ENCODE peak calls at places on chromosome 3, in eight cellular contexts. J, U, I, A, B, L, G and C are unnamed samples.

GRCh38 chr3:27312044-27312668 is 57.0 kb downstream of the NEK10 start:
- DNase-seq in J (no peak), U (peak), I (peak), A (no peak), B (no peak), L (no peak), G (peak), C (no peak)

GRCh38 chr3:64011685-64012084 is 11.6 kb downstream of the PSMD6 start:
- DNase-seq in J (no peak), U (no peak), I (no peak), A (no peak), B (no peak), L (no peak), G (no peak), C (peak)

GRCh38 chr3:56862352-56863062 is 60.8 kb upstream of the ARHGEF3 start:
- DNase-seq in J (no peak), U (peak), I (no peak), A (no peak), B (no peak), L (no peak), G (no peak), C (no peak)

GRCh38 chr3:188169826-188170455 is 16.0 kb downstream of the LPP start:
- DNase-seq in J (peak), U (no peak), I (no peak), A (no peak), B (no peak), L (no peak), G (peak), C (no peak)

GRCh38 chr3:186406669-186407635 is 44.9 kb upstream of the DGKG start:
- DNase-seq in J (peak), U (no peak), I (no peak), A (no peak), B (peak), L (no peak), G (no peak), C (peak)

GRCh38 chr3:51198476-51198875 is 186.6 kb upstream of the MANF start:
- DNase-seq in J (no peak), U (no peak), I (no peak), A (no peak), B (no peak), L (no peak), G (no peak), C (no peak)

GRCh38 chr3:170437696-170438407 is 19.2 kb downstream of the CLDN11 start:
- DNase-seq in J (no peak), U (peak), I (no peak), A (no peak), B (no peak), L (no peak), G (no peak), C (no peak)

GRCh38 chr3:14452676-14453367 is 50.4 kb downstream of the SLC6A6 start:
- DNase-seq in J (peak), U (no peak), I (no peak), A (peak), B (peak), L (peak), G (peak), C (peak)

GRCh38 chr3:158094917-158095301 is 11.3 kb downstream of the SHOX2 start:
- DNase-seq in J (no peak), U (no peak), I (no peak), A (no peak), B (no peak), L (no peak), G (peak), C (no peak)

GRCh38 chr3:36891651-36892268 is 53.1 kb downstream of the TRANK1 start:
- DNase-seq in J (no peak), U (no peak), I (peak), A (no peak), B (no peak), L (peak), G (no peak), C (no peak)

GRCh38 chr3:106425021-106425420 is 556.2 kb upstream of the CBLB start:
- DNase-seq in J (no peak), U (no peak), I (no peak), A (no peak), B (no peak), L (no peak), G (no peak), C (no peak)

GRCh38 chr3:184377882-184378445 is at the start of gene THPO:
- DNase-seq in J (peak), U (peak), I (no peak), A (no peak), B (peak), L (no peak), G (no peak), C (no peak)

GRCh38 chr3:167808910-167809309 is 73.4 kb downstream of the SERPINI1 start:
- DNase-seq in J (no peak), U (no peak), I (no peak), A (no peak), B (no peak), L (no peak), G (no peak), C (no peak)

GRCh38 chr3:47688488-47688887 is 93.2 kb downstream of the SMARCC1 start:
- DNase-seq in J (no peak), U (no peak), I (no peak), A (no peak), B (no peak), L (no peak), G (no peak), C (no peak)

GRCh38 chr3:24048843-24049242 is 103.8 kb downstream of the NR1D2 start:
- DNase-seq in J (no peak), U (no peak), I (no peak), A (no peak), B (no peak), L (no peak), G (no peak), C (no peak)

GRCh38 chr3:143119974-143120715 is 574 bp downstream of the CHST2 start:
- DNase-seq in J (no peak), U (no peak), I (no peak), A (no peak), B (peak), L (peak), G (no peak), C (no peak)

GRCh38 chr3:38454179-38454883 is 641 bp downstream of the ACVR2B start:
- DNase-seq in J (no peak), U (no peak), I (no peak), A (peak), B (no peak), L (no peak), G (no peak), C (peak)

GRCh38 chr3:194425399-194425798 is 26.3 kb upstream of the GP5 start:
- DNase-seq in J (no peak), U (no peak), I (no peak), A (no peak), B (no peak), L (no peak), G (no peak), C (no peak)

GRCh38 chr3:15276028-15276717 is 56.2 kb downstream of the SH3BP5 start:
- DNase-seq in J (peak), U (no peak), I (no peak), A (no peak), B (peak), L (no peak), G (no peak), C (no peak)

GRCh38 chr3:13657660-13658435 is 108.9 kb downstream of the FBLN2 start:
- DNase-seq in J (no peak), U (no peak), I (no peak), A (peak), B (peak), L (no peak), G (no peak), C (no peak)

GRCh38 chr3:12944413-12944812 is 103.0 kb upstream of the RPL32 start:
- DNase-seq in J (no peak), U (no peak), I (no peak), A (no peak), B (no peak), L (no peak), G (no peak), C (no peak)

GRCh38 chr3:138042043-138042442 is 32.1 kb downstream of the CLDN18 start:
- DNase-seq in J (no peak), U (no peak), I (no peak), A (no peak), B (no peak), L (no peak), G (no peak), C (no peak)

GRCh38 chr3:40855871-40856270 is 331.1 kb downstream of the ZNF621 start:
- DNase-seq in J (no peak), U (no peak), I (no peak), A (no peak), B (no peak), L (no peak), G (no peak), C (no peak)

DNA sequence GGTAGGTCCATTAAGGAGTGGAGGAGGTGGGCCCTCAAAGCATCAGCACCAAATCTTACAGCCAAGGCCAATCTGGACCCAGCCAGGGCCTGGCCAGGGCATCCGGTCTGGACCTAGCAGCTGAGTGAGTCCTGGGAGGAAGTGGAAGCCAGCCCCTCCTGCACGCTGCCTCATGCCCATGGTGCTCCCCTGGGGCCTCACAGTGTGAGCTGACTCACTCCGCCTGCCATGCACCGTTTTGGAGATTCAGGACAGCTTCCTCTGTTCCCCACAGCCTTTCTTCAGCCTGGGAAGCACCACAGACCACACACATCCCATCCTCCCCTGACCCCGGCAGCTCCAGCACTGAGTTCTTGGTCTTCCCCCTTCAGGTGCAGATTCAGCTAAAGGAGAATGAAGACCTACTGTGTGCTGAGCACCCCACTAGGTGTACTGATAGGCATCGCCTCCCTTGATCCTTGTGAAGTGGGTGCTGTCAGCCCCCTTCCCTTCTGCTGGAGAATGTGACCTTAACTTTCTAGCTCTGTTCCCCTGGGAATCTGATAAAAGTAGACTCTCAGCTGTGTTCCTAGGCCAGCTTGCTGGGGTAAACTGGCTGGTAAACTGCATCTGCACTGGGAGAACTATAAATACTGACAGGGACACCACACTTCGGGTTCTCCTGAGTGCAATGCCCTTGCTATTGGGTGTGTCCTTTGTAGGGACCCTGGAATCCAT is 36.8 kb upstream of the SEC13 start:
- DNase-seq in J (no peak), U (no peak), I (peak), A (no peak), B (no peak), L (no peak), G (no peak), C (no peak)
- H3K27ac ChIP-seq in J (no peak), U (no peak), I (no peak), A (no peak), B (no peak), L (no peak), G (no peak), C (no peak)

DNA sequence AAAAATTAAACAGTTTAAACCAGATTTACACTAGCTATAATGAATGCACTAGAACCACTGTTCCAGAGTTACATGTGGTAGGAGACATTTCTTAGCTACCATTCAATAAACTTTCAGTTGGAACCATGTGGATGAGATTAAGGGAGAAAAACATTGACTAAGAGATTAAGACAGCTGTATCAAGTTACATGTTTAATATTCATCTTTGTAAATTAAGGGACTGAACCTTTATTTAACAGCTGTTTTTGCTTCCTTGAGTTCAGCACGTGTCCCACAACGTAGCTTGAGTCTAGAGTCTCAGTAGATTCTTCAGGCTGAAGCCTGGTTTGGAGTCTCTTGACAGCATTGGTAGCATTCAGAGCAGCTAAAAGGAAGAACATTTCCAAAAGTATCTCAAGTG is 27.2 kb upstream of the CFAP44 start:
- DNase-seq in J (no peak), U (no peak), I (no peak), A (no peak), B (no peak), L (no peak), G (no peak), C (no peak)
- TF ChIP-seq EP300 in J (no peak), U (no peak), I (no peak), A (no peak), B (no peak), L (no peak), G (no peak), C (no peak)

DNA sequence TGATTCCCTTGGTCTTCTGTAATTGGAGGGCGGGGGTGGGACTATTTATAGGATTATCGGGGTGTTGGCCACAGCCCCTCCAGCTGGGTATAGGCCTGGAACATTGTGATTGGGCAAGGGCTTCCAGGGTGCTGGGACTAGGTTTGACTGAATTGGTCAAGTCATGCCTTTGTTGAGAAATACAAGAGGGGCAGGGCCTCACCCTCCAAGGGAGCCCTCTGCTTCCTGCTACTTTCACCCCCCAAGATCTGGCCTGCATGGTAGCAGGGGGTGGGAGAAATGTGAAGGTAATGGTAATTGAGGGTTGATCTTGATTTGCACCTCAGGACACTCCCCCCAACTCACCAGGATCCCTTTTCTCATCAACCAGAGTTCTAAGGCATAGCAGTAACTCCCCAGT is 25.2 kb downstream of the TRIM71 start:
- DNase-seq in J (no peak), U (no peak), I (no peak), A (no peak), B (no peak), L (no peak), G (no peak), C (no peak)
- H3K27ac ChIP-seq in J (no peak), U (peak), I (no peak), A (no peak), B (no peak), L (no peak), G (no peak), C (no peak)

DNA sequence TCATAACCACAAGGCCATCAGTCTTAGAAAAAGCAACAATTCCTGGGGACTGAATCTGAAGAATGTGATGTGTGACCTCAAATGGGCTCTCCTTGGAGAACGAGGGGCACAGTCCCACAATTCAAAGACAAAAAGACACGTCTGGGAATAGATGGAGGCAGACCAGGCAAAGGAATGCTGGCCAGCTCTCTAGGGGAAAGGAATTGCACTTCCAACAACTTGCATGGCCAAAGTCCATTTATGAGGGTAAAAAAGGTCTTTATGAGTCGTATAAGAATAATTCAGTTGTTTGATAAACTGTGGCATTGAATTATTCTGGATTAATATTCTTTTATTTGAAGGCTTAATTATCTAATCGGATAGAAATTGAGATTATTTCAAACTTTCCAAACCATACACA is 180.5 kb upstream of the FEZF2 start:
- DNase-seq in J (no peak), U (no peak), I (no peak), A (no peak), B (no peak), L (peak), G (no peak), C (no peak)
- TF ChIP-seq EP300 in J (no peak), U (no peak), I (no peak), A (no peak), B (no peak), L (no peak), G (no peak), C (no peak)

GRCh38 chr3:11637901-11638668 is 5.6 kb downstream of the VGLL4 start:
- DNase-seq in J (no peak), U (no peak), I (no peak), A (no peak), B (no peak), L (peak), G (no peak), C (no peak)

GRCh38 chr3:11641316-11641682 is 2.4 kb downstream of the VGLL4 start:
- DNase-seq in J (no peak), U (no peak), I (no peak), A (no peak), B (no peak), L (no peak), G (no peak), C (no peak)

GRCh38 chr3:11640009-11640673 is 3.6 kb downstream of the VGLL4 start:
- DNase-seq in J (no peak), U (no peak), I (no peak), A (no peak), B (no peak), L (peak), G (no peak), C (no peak)

GRCh38 chr3:11636372-11636760 is 7.3 kb downstream of the VGLL4 start:
- DNase-seq in J (no peak), U (no peak), I (no peak), A (no peak), B (no peak), L (no peak), G (no peak), C (no peak)

DNA sequence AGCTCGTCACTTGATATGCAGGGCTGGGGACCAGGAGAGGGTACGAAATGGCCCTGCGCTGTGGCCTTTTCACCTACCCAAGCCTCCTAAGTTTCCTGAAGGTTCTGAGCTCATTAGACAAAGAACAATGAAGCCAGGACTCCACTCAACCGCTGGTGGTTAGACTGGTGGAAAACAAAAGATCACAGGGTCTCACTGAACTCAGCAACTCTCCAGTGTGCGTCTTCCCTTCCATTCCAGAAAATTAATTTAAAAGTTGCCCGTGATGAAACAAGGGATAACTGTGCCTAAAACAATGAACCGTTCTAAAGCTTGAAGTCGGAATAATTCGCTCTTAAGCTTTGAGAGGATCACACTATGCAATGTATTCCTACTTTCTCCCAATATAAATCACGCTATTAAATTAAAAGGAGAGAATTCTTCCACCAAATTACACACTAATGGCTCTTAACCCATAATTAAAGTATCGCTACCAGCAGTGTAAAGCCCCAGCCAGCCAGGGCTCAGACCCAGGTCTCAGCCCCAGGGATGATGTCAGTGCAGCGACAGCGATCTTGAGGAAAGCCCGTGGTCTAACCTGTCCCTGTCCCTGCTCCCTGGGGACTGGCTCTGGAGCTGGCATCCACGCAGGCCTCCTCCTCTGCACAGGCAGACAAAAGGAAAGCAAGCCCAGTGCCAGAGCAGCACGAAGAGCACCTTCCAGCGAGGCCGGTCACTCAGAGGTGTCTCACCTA is 4.9 kb downstream of the VGLL4 start:
- DNase-seq in J (no peak), U (no peak), I (no peak), A (no peak), B (no peak), L (no peak), G (no peak), C (no peak)
- H3K27ac ChIP-seq in J (peak), U (peak), I (no peak), A (peak), B (peak), L (peak), G (peak), C (peak)

GRCh38 chr3:108006901-108007331 is 83.9 kb downstream of the CD47 start:
- DNase-seq in J (no peak), U (no peak), I (no peak), A (no peak), B (no peak), L (no peak), G (no peak), C (no peak)
- TF ChIP-seq EP300 in J (no peak), U (no peak), I (no peak), A (no peak), B (no peak), L (no peak), G (no peak), C (no peak)

GRCh38 chr3:43160664-43161063 is 54.8 kb upstream of the POMGNT2 start:
- DNase-seq in J (no peak), U (no peak), I (no peak), A (no peak), B (no peak), L (no peak), G (no peak), C (no peak)

GRCh38 chr3:43162573-43163084 is 56.8 kb upstream of the POMGNT2 start:
- DNase-seq in J (no peak), U (no peak), I (no peak), A (no peak), B (no peak), L (peak), G (peak), C (no peak)

GRCh38 chr3:43163895-43164493 is 58.1 kb upstream of the POMGNT2 start:
- DNase-seq in J (no peak), U (no peak), I (no peak), A (no peak), B (no peak), L (peak), G (no peak), C (no peak)

GRCh38 chr3:43159496-43160255 is 53.8 kb upstream of the POMGNT2 start:
- DNase-seq in J (no peak), U (no peak), I (no peak), A (no peak), B (no peak), L (peak), G (peak), C (no peak)

DNA sequence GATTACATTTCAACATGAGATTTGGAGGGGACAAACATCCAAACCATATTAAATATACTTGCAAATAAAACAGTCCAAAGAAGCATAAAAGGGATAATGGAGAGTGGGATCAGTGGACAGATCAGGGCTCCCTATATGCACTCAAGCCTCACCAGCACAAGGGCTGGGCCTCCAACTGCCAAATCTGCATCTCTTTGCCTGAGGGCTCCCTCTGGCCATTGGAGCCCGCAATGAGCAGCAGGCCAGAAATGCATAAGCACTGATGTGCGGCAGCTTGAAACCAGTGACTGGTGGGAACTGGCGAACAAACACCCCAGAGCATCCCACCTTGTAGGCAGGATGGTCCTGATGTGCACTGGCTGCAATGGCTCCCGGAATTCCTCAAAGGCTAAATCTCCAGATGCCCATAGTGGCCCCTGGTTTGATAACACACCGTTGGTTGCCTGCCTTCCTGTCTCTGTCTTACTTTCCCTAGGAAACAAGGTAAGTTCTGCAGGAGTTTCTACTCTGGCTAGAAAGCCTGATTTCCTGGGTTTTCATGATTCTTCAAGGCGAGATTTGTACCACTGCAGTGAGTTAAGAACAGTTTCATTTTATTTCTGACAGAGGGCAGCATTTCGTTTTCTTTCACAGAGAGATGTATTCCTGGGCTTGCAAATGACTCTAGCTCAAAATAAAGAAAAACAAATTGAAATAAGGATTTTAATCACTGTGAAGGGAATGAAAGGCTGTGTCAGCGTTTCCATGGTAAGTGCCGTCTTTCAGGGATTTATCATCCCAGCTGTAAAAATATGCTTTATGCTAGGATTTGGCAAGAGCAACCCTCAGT is 56.0 kb upstream of the POMGNT2 start:
- DNase-seq in J (no peak), U (peak), I (no peak), A (no peak), B (no peak), L (peak), G (no peak), C (no peak)
- H3K27ac ChIP-seq in J (no peak), U (no peak), I (no peak), A (no peak), B (no peak), L (no peak), G (peak), C (no peak)